ENCODE peak calls at places on chromosomes 4 and X, in four cellular contexts. One of them, this sample, is unnamed.

GRCh38 chr4:82839624-82840023 is 41.0 kb upstream of the SCD5 start:
- DNase-seq in NCI-H1092 treated with DMSO at 0.1 percent for 48 hours: no peak
- DNase-seq in activated CD4-positive, alpha-beta T cell treated with anti-CD3 and anti-CD28 coated beads for 4 hours: no peak
- DNase-seq in cerebellar cortex: no peak
- DNase-seq in this sample: no peak

GRCh38 chr4:47839259-47839658 is 1.4 kb upstream of the CORIN start:
- DNase-seq in NCI-H1092 treated with DMSO at 0.1 percent for 48 hours: no peak
- DNase-seq in activated CD4-positive, alpha-beta T cell treated with anti-CD3 and anti-CD28 coated beads for 4 hours: peak
- DNase-seq in cerebellar cortex: peak
- DNase-seq in this sample: peak

GRCh38 chr4:150518559-150518958 is 63.4 kb upstream of the MAB21L2 start:
- DNase-seq in NCI-H1092 treated with DMSO at 0.1 percent for 48 hours: no peak
- DNase-seq in activated CD4-positive, alpha-beta T cell treated with anti-CD3 and anti-CD28 coated beads for 4 hours: no peak
- DNase-seq in cerebellar cortex: no peak
- DNase-seq in this sample: no peak

GRCh38 chr4:79467246-79467932 is 59.4 kb upstream of the GK2 start:
- DNase-seq in NCI-H1092 treated with DMSO at 0.1 percent for 48 hours: no peak
- DNase-seq in activated CD4-positive, alpha-beta T cell treated with anti-CD3 and anti-CD28 coated beads for 4 hours: no peak
- DNase-seq in cerebellar cortex: peak
- DNase-seq in this sample: peak

GRCh38 chrX:30170900-30171299 is 44.5 kb upstream of the MAGEB2 start:
- DNase-seq in NCI-H1092 treated with DMSO at 0.1 percent for 48 hours: no peak
- DNase-seq in activated CD4-positive, alpha-beta T cell treated with anti-CD3 and anti-CD28 coated beads for 4 hours: no peak
- DNase-seq in cerebellar cortex: no peak
- DNase-seq in this sample: no peak

GRCh38 chr4:25174674-25175073 is 14.4 kb upstream of the SEPSECS start:
- DNase-seq in NCI-H1092 treated with DMSO at 0.1 percent for 48 hours: no peak
- DNase-seq in activated CD4-positive, alpha-beta T cell treated with anti-CD3 and anti-CD28 coated beads for 4 hours: no peak
- DNase-seq in cerebellar cortex: no peak
- DNase-seq in this sample: no peak

GRCh38 chrX:18579495-18579894 is 92.4 kb downstream of the RS1 start:
- DNase-seq in NCI-H1092 treated with DMSO at 0.1 percent for 48 hours: no peak
- DNase-seq in activated CD4-positive, alpha-beta T cell treated with anti-CD3 and anti-CD28 coated beads for 4 hours: no peak
- DNase-seq in cerebellar cortex: no peak
- DNase-seq in this sample: no peak

GRCh38 chr4:138301536-138301935 is 59.4 kb upstream of the SLC7A11 start:
- DNase-seq in NCI-H1092 treated with DMSO at 0.1 percent for 48 hours: no peak
- DNase-seq in activated CD4-positive, alpha-beta T cell treated with anti-CD3 and anti-CD28 coated beads for 4 hours: no peak
- DNase-seq in cerebellar cortex: no peak
- DNase-seq in this sample: no peak

GRCh38 chr4:135418353-135418752 is 1216.8 kb upstream of the PABPC4L start:
- DNase-seq in NCI-H1092 treated with DMSO at 0.1 percent for 48 hours: peak
- DNase-seq in activated CD4-positive, alpha-beta T cell treated with anti-CD3 and anti-CD28 coated beads for 4 hours: no peak
- DNase-seq in cerebellar cortex: peak
- DNase-seq in this sample: peak

GRCh38 chrX:84175274-84175673 is 12.7 kb downstream of the RPS6KA6 start:
- DNase-seq in NCI-H1092 treated with DMSO at 0.1 percent for 48 hours: no peak
- DNase-seq in activated CD4-positive, alpha-beta T cell treated with anti-CD3 and anti-CD28 coated beads for 4 hours: no peak
- DNase-seq in cerebellar cortex: no peak
- DNase-seq in this sample: no peak

GRCh38 chrX:122770581-122770980 is 413.5 kb upstream of the GRIA3 start:
- DNase-seq in NCI-H1092 treated with DMSO at 0.1 percent for 48 hours: no peak
- DNase-seq in activated CD4-positive, alpha-beta T cell treated with anti-CD3 and anti-CD28 coated beads for 4 hours: no peak
- DNase-seq in cerebellar cortex: no peak
- DNase-seq in this sample: no peak

GRCh38 chrX:54411732-54412131 is 28.5 kb upstream of the TSR2 start:
- DNase-seq in NCI-H1092 treated with DMSO at 0.1 percent for 48 hours: peak
- DNase-seq in activated CD4-positive, alpha-beta T cell treated with anti-CD3 and anti-CD28 coated beads for 4 hours: no peak
- DNase-seq in cerebellar cortex: peak
- DNase-seq in this sample: no peak

GRCh38 chr4:8904041-8904501 is 32.4 kb upstream of the HMX1 start:
- DNase-seq in NCI-H1092 treated with DMSO at 0.1 percent for 48 hours: no peak
- DNase-seq in activated CD4-positive, alpha-beta T cell treated with anti-CD3 and anti-CD28 coated beads for 4 hours: no peak
- DNase-seq in cerebellar cortex: no peak
- DNase-seq in this sample: no peak

GRCh38 chr4:121827851-121828250 is 4.2 kb upstream of the CCNA2 start:
- DNase-seq in NCI-H1092 treated with DMSO at 0.1 percent for 48 hours: no peak
- DNase-seq in activated CD4-positive, alpha-beta T cell treated with anti-CD3 and anti-CD28 coated beads for 4 hours: no peak
- DNase-seq in cerebellar cortex: no peak
- DNase-seq in this sample: no peak

GRCh38 chr4:121786221-121786620 is 14.9 kb upstream of the EXOSC9 start:
- DNase-seq in NCI-H1092 treated with DMSO at 0.1 percent for 48 hours: no peak
- DNase-seq in activated CD4-positive, alpha-beta T cell treated with anti-CD3 and anti-CD28 coated beads for 4 hours: no peak
- DNase-seq in cerebellar cortex: no peak
- DNase-seq in this sample: no peak

GRCh38 chr4:3422808-3423297 is 18.9 kb upstream of the HGFAC start:
- DNase-seq in NCI-H1092 treated with DMSO at 0.1 percent for 48 hours: no peak
- DNase-seq in activated CD4-positive, alpha-beta T cell treated with anti-CD3 and anti-CD28 coated beads for 4 hours: no peak
- DNase-seq in cerebellar cortex: no peak
- DNase-seq in this sample: no peak

GRCh38 chrX:8404443-8404842 is 60.2 kb upstream of the VCX3B start:
- DNase-seq in NCI-H1092 treated with DMSO at 0.1 percent for 48 hours: no peak
- DNase-seq in activated CD4-positive, alpha-beta T cell treated with anti-CD3 and anti-CD28 coated beads for 4 hours: no peak
- DNase-seq in cerebellar cortex: no peak
- DNase-seq in this sample: no peak

GRCh38 chrX:23989689-23990088 is 37.3 kb downstream of the KLHL15 start:
- DNase-seq in NCI-H1092 treated with DMSO at 0.1 percent for 48 hours: no peak
- DNase-seq in activated CD4-positive, alpha-beta T cell treated with anti-CD3 and anti-CD28 coated beads for 4 hours: no peak
- DNase-seq in cerebellar cortex: no peak
- DNase-seq in this sample: no peak

GRCh38 chr4:107743532-107743931 is 23.5 kb upstream of the PAPSS1 start:
- DNase-seq in NCI-H1092 treated with DMSO at 0.1 percent for 48 hours: no peak
- DNase-seq in activated CD4-positive, alpha-beta T cell treated with anti-CD3 and anti-CD28 coated beads for 4 hours: no peak
- DNase-seq in cerebellar cortex: no peak
- DNase-seq in this sample: no peak

GRCh38 chrX:3655181-3655580 is 58.3 kb downstream of the PRKX start:
- DNase-seq in NCI-H1092 treated with DMSO at 0.1 percent for 48 hours: no peak
- DNase-seq in activated CD4-positive, alpha-beta T cell treated with anti-CD3 and anti-CD28 coated beads for 4 hours: no peak
- DNase-seq in cerebellar cortex: no peak
- DNase-seq in this sample: no peak

GRCh38 chr4:155559915-155560314 is 106.7 kb upstream of the GUCY1A1 start:
- DNase-seq in NCI-H1092 treated with DMSO at 0.1 percent for 48 hours: no peak
- DNase-seq in activated CD4-positive, alpha-beta T cell treated with anti-CD3 and anti-CD28 coated beads for 4 hours: no peak
- DNase-seq in cerebellar cortex: no peak
- DNase-seq in this sample: no peak

GRCh38 chr4:92163348-92163747 is 140.4 kb upstream of the GRID2 start:
- DNase-seq in NCI-H1092 treated with DMSO at 0.1 percent for 48 hours: no peak
- DNase-seq in activated CD4-positive, alpha-beta T cell treated with anti-CD3 and anti-CD28 coated beads for 4 hours: no peak
- DNase-seq in cerebellar cortex: no peak
- DNase-seq in this sample: no peak

GRCh38 chr4:15003441-15003890 is 1.2 kb downstream of the CPEB2 start:
- DNase-seq in NCI-H1092 treated with DMSO at 0.1 percent for 48 hours: peak
- DNase-seq in activated CD4-positive, alpha-beta T cell treated with anti-CD3 and anti-CD28 coated beads for 4 hours: peak
- DNase-seq in cerebellar cortex: no peak
- DNase-seq in this sample: no peak

GRCh38 chr4:189500970-189501369 is 439.7 kb upstream of the FRG1 start:
- DNase-seq in NCI-H1092 treated with DMSO at 0.1 percent for 48 hours: no peak
- DNase-seq in activated CD4-positive, alpha-beta T cell treated with anti-CD3 and anti-CD28 coated beads for 4 hours: no peak
- DNase-seq in cerebellar cortex: no peak
- DNase-seq in this sample: no peak

GRCh38 chr4:80507507-80507906 is 172.0 kb downstream of the CFAP299 start:
- DNase-seq in NCI-H1092 treated with DMSO at 0.1 percent for 48 hours: no peak
- DNase-seq in activated CD4-positive, alpha-beta T cell treated with anti-CD3 and anti-CD28 coated beads for 4 hours: no peak
- DNase-seq in cerebellar cortex: no peak
- DNase-seq in this sample: no peak

GRCh38 chrX:11724122-11725017 is 33.7 kb upstream of the MSL3 start:
- DNase-seq in NCI-H1092 treated with DMSO at 0.1 percent for 48 hours: peak
- DNase-seq in activated CD4-positive, alpha-beta T cell treated with anti-CD3 and anti-CD28 coated beads for 4 hours: peak
- DNase-seq in cerebellar cortex: peak
- DNase-seq in this sample: peak

GRCh38 chr4:184370711-184371389 is 103.5 kb downstream of the IRF2 start:
- DNase-seq in NCI-H1092 treated with DMSO at 0.1 percent for 48 hours: no peak
- DNase-seq in activated CD4-positive, alpha-beta T cell treated with anti-CD3 and anti-CD28 coated beads for 4 hours: no peak
- DNase-seq in cerebellar cortex: no peak
- DNase-seq in this sample: no peak

GRCh38 chr4:90495936-90496335 is 368.7 kb downstream of the CCSER1 start:
- DNase-seq in NCI-H1092 treated with DMSO at 0.1 percent for 48 hours: peak
- DNase-seq in activated CD4-positive, alpha-beta T cell treated with anti-CD3 and anti-CD28 coated beads for 4 hours: no peak
- DNase-seq in cerebellar cortex: no peak
- DNase-seq in this sample: no peak

GRCh38 chr4:123869517-123870282 is 473.1 kb downstream of the SPRY1 start:
- DNase-seq in NCI-H1092 treated with DMSO at 0.1 percent for 48 hours: no peak
- DNase-seq in activated CD4-positive, alpha-beta T cell treated with anti-CD3 and anti-CD28 coated beads for 4 hours: no peak
- DNase-seq in cerebellar cortex: peak
- DNase-seq in this sample: no peak

GRCh38 chr4:23770011-23770410 is 119.8 kb downstream of the PPARGC1A start:
- DNase-seq in NCI-H1092 treated with DMSO at 0.1 percent for 48 hours: no peak
- DNase-seq in activated CD4-positive, alpha-beta T cell treated with anti-CD3 and anti-CD28 coated beads for 4 hours: no peak
- DNase-seq in cerebellar cortex: no peak
- DNase-seq in this sample: no peak

GRCh38 chr4:147987252-147987651 is 255.4 kb downstream of the ARHGAP10 start:
- DNase-seq in NCI-H1092 treated with DMSO at 0.1 percent for 48 hours: no peak
- DNase-seq in activated CD4-positive, alpha-beta T cell treated with anti-CD3 and anti-CD28 coated beads for 4 hours: no peak
- DNase-seq in cerebellar cortex: no peak
- DNase-seq in this sample: no peak

GRCh38 chrX:45758319-45758718 is 557.6 kb upstream of the DIPK2B start:
- DNase-seq in NCI-H1092 treated with DMSO at 0.1 percent for 48 hours: no peak
- DNase-seq in activated CD4-positive, alpha-beta T cell treated with anti-CD3 and anti-CD28 coated beads for 4 hours: peak
- DNase-seq in cerebellar cortex: no peak
- DNase-seq in this sample: peak

This sample was measured in pons.